ENCODE peak calls at places on chromosome 12, in ten cellular contexts. One of them, this sample, is unnamed.

GRCh38 chr12:30613119-30613830 is 82.4 kb downstream of the IPO8 start:
- DNase-seq in AG10803: peak; percentile 4
- DNase-seq in fibroblast of pulmonary artery: peak; percentile 91
- DNase-seq in activated CD8-positive, alpha-beta T cell treated with anti-CD3 and anti-CD28 coated beads for 36 hours: no peak
- DNase-seq in NCI-H1436: no peak
- DNase-seq in GM13976: no peak
- DNase-seq in fibroblast of the conjunctiva: no peak
- DNase-seq in mesenchymal stem cell: peak; percentile 85
- DNase-seq in iris pigment epithelial cell: peak; percentile 82
- DNase-seq in T1000: no peak
- DNase-seq in this sample: no peak

GRCh38 chr12:481422-481821 is 21.7 kb downstream of the B4GALNT3 start:
- DNase-seq in AG10803: peak; percentile 50
- DNase-seq in fibroblast of pulmonary artery: peak; percentile 62
- DNase-seq in activated CD8-positive, alpha-beta T cell treated with anti-CD3 and anti-CD28 coated beads for 36 hours: no peak
- DNase-seq in NCI-H1436: no peak
- DNase-seq in GM13976: no peak
- DNase-seq in fibroblast of the conjunctiva: no peak
- DNase-seq in mesenchymal stem cell: peak; percentile 71
- DNase-seq in iris pigment epithelial cell: no peak
- DNase-seq in T1000: no peak
- DNase-seq in this sample: peak; percentile 69

GRCh38 chr12:24500466-24501232 is 448.3 kb downstream of the BCAT1 start:
- DNase-seq in AG10803: no peak
- DNase-seq in fibroblast of pulmonary artery: no peak
- DNase-seq in activated CD8-positive, alpha-beta T cell treated with anti-CD3 and anti-CD28 coated beads for 36 hours: no peak
- DNase-seq in NCI-H1436: no peak
- DNase-seq in GM13976: no peak
- DNase-seq in fibroblast of the conjunctiva: no peak
- DNase-seq in mesenchymal stem cell: peak; percentile 57
- DNase-seq in iris pigment epithelial cell: peak; percentile 71
- DNase-seq in T1000: no peak
- DNase-seq in this sample: no peak

GRCh38 chr12:126069549-126070165 is 1004.4 kb downstream of the AACS start:
- DNase-seq in AG10803: peak; percentile 15
- DNase-seq in fibroblast of pulmonary artery: peak; percentile 77
- DNase-seq in activated CD8-positive, alpha-beta T cell treated with anti-CD3 and anti-CD28 coated beads for 36 hours: peak; percentile 75
- DNase-seq in NCI-H1436: peak; percentile 24
- DNase-seq in GM13976: peak; percentile 17
- DNase-seq in fibroblast of the conjunctiva: peak; percentile 8
- DNase-seq in mesenchymal stem cell: peak; percentile 26
- DNase-seq in iris pigment epithelial cell: peak; percentile 42
- DNase-seq in T1000: peak; percentile 27
- DNase-seq in this sample: no peak

GRCh38 chr12:117166107-117166506 is 24.2 kb downstream of the FBXO21 start:
- DNase-seq in AG10803: no peak
- DNase-seq in fibroblast of pulmonary artery: no peak
- DNase-seq in activated CD8-positive, alpha-beta T cell treated with anti-CD3 and anti-CD28 coated beads for 36 hours: no peak
- DNase-seq in NCI-H1436: no peak
- DNase-seq in GM13976: no peak
- DNase-seq in fibroblast of the conjunctiva: no peak
- DNase-seq in mesenchymal stem cell: no peak
- DNase-seq in iris pigment epithelial cell: no peak
- DNase-seq in T1000: no peak
- DNase-seq in this sample: no peak

GRCh38 chr12:131309700-131310099 is 356.0 kb downstream of the ADGRD1 start:
- DNase-seq in AG10803: no peak
- DNase-seq in fibroblast of pulmonary artery: no peak
- DNase-seq in activated CD8-positive, alpha-beta T cell treated with anti-CD3 and anti-CD28 coated beads for 36 hours: no peak
- DNase-seq in NCI-H1436: no peak
- DNase-seq in GM13976: no peak
- DNase-seq in fibroblast of the conjunctiva: no peak
- DNase-seq in mesenchymal stem cell: no peak
- DNase-seq in iris pigment epithelial cell: no peak
- DNase-seq in T1000: no peak
- DNase-seq in this sample: no peak

GRCh38 chr12:132597333-132598283 is 12.8 kb downstream of the LRCOL1 start:
- DNase-seq in AG10803: peak; percentile 70
- DNase-seq in fibroblast of pulmonary artery: peak; percentile 26
- DNase-seq in activated CD8-positive, alpha-beta T cell treated with anti-CD3 and anti-CD28 coated beads for 36 hours: peak; percentile 52
- DNase-seq in NCI-H1436: peak; percentile 35
- DNase-seq in GM13976: no peak
- DNase-seq in fibroblast of the conjunctiva: peak; percentile 12
- DNase-seq in mesenchymal stem cell: peak; percentile 68
- DNase-seq in iris pigment epithelial cell: peak; percentile 74
- DNase-seq in T1000: no peak
- DNase-seq in this sample: peak; percentile 62

GRCh38 chr12:9951026-9951652 is 19.0 kb upstream of the CLEC2A start:
- DNase-seq in AG10803: peak; percentile 32
- DNase-seq in fibroblast of pulmonary artery: no peak
- DNase-seq in activated CD8-positive, alpha-beta T cell treated with anti-CD3 and anti-CD28 coated beads for 36 hours: peak; percentile 61
- DNase-seq in NCI-H1436: no peak
- DNase-seq in GM13976: no peak
- DNase-seq in fibroblast of the conjunctiva: no peak
- DNase-seq in mesenchymal stem cell: no peak
- DNase-seq in iris pigment epithelial cell: no peak
- DNase-seq in T1000: no peak
- DNase-seq in this sample: no peak

GRCh38 chr12:92550234-92550633 is 152.6 kb upstream of the PLEKHG7 start:
- DNase-seq in AG10803: no peak
- DNase-seq in fibroblast of pulmonary artery: no peak
- DNase-seq in activated CD8-positive, alpha-beta T cell treated with anti-CD3 and anti-CD28 coated beads for 36 hours: no peak
- DNase-seq in NCI-H1436: no peak
- DNase-seq in GM13976: no peak
- DNase-seq in fibroblast of the conjunctiva: no peak
- DNase-seq in mesenchymal stem cell: no peak
- DNase-seq in iris pigment epithelial cell: no peak
- DNase-seq in T1000: no peak
- DNase-seq in this sample: no peak

GRCh38 chr12:21975293-21975692 is 34.1 kb upstream of the ABCC9 start:
- DNase-seq in AG10803: no peak
- DNase-seq in fibroblast of pulmonary artery: no peak
- DNase-seq in activated CD8-positive, alpha-beta T cell treated with anti-CD3 and anti-CD28 coated beads for 36 hours: no peak
- DNase-seq in NCI-H1436: no peak
- DNase-seq in GM13976: no peak
- DNase-seq in fibroblast of the conjunctiva: no peak
- DNase-seq in mesenchymal stem cell: no peak
- DNase-seq in iris pigment epithelial cell: no peak
- DNase-seq in T1000: no peak
- DNase-seq in this sample: no peak

GRCh38 chr12:82176761-82177490 is 181.3 kb downstream of the CCDC59 start:
- DNase-seq in AG10803: peak; percentile 43
- DNase-seq in fibroblast of pulmonary artery: no peak
- DNase-seq in activated CD8-positive, alpha-beta T cell treated with anti-CD3 and anti-CD28 coated beads for 36 hours: no peak
- DNase-seq in NCI-H1436: peak; percentile 6
- DNase-seq in GM13976: no peak
- DNase-seq in fibroblast of the conjunctiva: no peak
- DNase-seq in mesenchymal stem cell: no peak
- DNase-seq in iris pigment epithelial cell: peak; percentile 15
- DNase-seq in T1000: no peak
- DNase-seq in this sample: no peak

GRCh38 chr12:104060791-104061190 is 3.5 kb upstream of the HCFC2 start:
- DNase-seq in AG10803: no peak
- DNase-seq in fibroblast of pulmonary artery: no peak
- DNase-seq in activated CD8-positive, alpha-beta T cell treated with anti-CD3 and anti-CD28 coated beads for 36 hours: no peak
- DNase-seq in NCI-H1436: no peak
- DNase-seq in GM13976: no peak
- DNase-seq in fibroblast of the conjunctiva: no peak
- DNase-seq in mesenchymal stem cell: no peak
- DNase-seq in iris pigment epithelial cell: no peak
- DNase-seq in T1000: no peak
- DNase-seq in this sample: no peak

GRCh38 chr12:90335561-90335960 is 619.4 kb downstream of the CCER1 start:
- DNase-seq in AG10803: peak; percentile 79
- DNase-seq in fibroblast of pulmonary artery: no peak
- DNase-seq in activated CD8-positive, alpha-beta T cell treated with anti-CD3 and anti-CD28 coated beads for 36 hours: no peak
- DNase-seq in NCI-H1436: no peak
- DNase-seq in GM13976: no peak
- DNase-seq in fibroblast of the conjunctiva: no peak
- DNase-seq in mesenchymal stem cell: no peak
- DNase-seq in iris pigment epithelial cell: no peak
- DNase-seq in T1000: no peak
- DNase-seq in this sample: no peak

GRCh38 chr12:62575036-62575435 is 108.4 kb downstream of the MON2 start:
- DNase-seq in AG10803: no peak
- DNase-seq in fibroblast of pulmonary artery: no peak
- DNase-seq in activated CD8-positive, alpha-beta T cell treated with anti-CD3 and anti-CD28 coated beads for 36 hours: no peak
- DNase-seq in NCI-H1436: no peak
- DNase-seq in GM13976: peak; percentile 11
- DNase-seq in fibroblast of the conjunctiva: no peak
- DNase-seq in mesenchymal stem cell: no peak
- DNase-seq in iris pigment epithelial cell: no peak
- DNase-seq in T1000: no peak
- DNase-seq in this sample: no peak

GRCh38 chr12:66014818-66015217 is 115.7 kb downstream of the LLPH start:
- DNase-seq in AG10803: peak; percentile 76
- DNase-seq in fibroblast of pulmonary artery: peak; percentile 29
- DNase-seq in activated CD8-positive, alpha-beta T cell treated with anti-CD3 and anti-CD28 coated beads for 36 hours: no peak
- DNase-seq in NCI-H1436: no peak
- DNase-seq in GM13976: no peak
- DNase-seq in fibroblast of the conjunctiva: no peak
- DNase-seq in mesenchymal stem cell: peak; percentile 75
- DNase-seq in iris pigment epithelial cell: peak; percentile 74
- DNase-seq in T1000: no peak
- DNase-seq in this sample: no peak

GRCh38 chr12:132925597-132926416 is 30.3 kb downstream of the ZNF605 start:
- DNase-seq in AG10803: no peak
- DNase-seq in fibroblast of pulmonary artery: no peak
- DNase-seq in activated CD8-positive, alpha-beta T cell treated with anti-CD3 and anti-CD28 coated beads for 36 hours: no peak
- DNase-seq in NCI-H1436: no peak
- DNase-seq in GM13976: no peak
- DNase-seq in fibroblast of the conjunctiva: no peak
- DNase-seq in mesenchymal stem cell: peak; percentile 6
- DNase-seq in iris pigment epithelial cell: no peak
- DNase-seq in T1000: no peak
- DNase-seq in this sample: no peak